ENCODE peak calls at places on chromosome 3, in four cellular contexts. K is IMR-90, L is uterus, Q is left lung. T is an unnamed sample. For H3K4me1, the result is how much of the 10 kb centered on the place peaks cover.

GRCh38 chr3:53680026-53680425 is 166.2 kb downstream of the CHDH start:
- DNase-seq in K (peak), L (peak), Q (no peak), T (no peak)

GRCh38 chr3:52253314-52254260 is 8.0 kb downstream of the PPM1M start:
- DNase-seq in Q (no peak), K (no peak), L (no peak), T (peak)

GRCh38 chr3:105656607-105657504 is 212.0 kb downstream of the CBLB start:
- DNase-seq in L (no peak), K (no peak), Q (no peak), T (no peak)

GRCh38 chr3:188712257-188712924 is 459.4 kb upstream of the TPRG1 start:
- DNase-seq in L (no peak), K (peak), Q (no peak), T (no peak)

GRCh38 chr3:65039754-65040210 is 352.0 kb upstream of the ADAMTS9 start:
- DNase-seq in K (no peak), L (peak), Q (no peak), T (no peak)

GRCh38 chr3:143120716-143121239 is 1.2 kb downstream of the CHST2 start:
- DNase-seq in L (no peak), Q (peak), K (peak), T (peak)

GRCh38 chr3:149575213-149575961 is 82.4 kb downstream of the WWTR1 start:
- DNase-seq in Q (no peak), L (peak), K (peak), T (no peak)

GRCh38 chr3:143064777-143065176 is 54.8 kb upstream of the CHST2 start:
- DNase-seq in K (no peak), Q (no peak), L (no peak), T (no peak)

GRCh38 chr3:7204848-7205156 is 343.9 kb downstream of the GRM7 start:
- DNase-seq in L (no peak), K (no peak), Q (no peak), T (no peak)

GRCh38 chr3:69011331-69011730 is 2.2 kb downstream of the EOGT start:
- DNase-seq in K (peak), Q (no peak), L (no peak), T (no peak)

GRCh38 chr3:48118322-48118721 is 69.9 kb downstream of the CDC25A start:
- DNase-seq in K (no peak), Q (no peak), L (no peak), T (no peak)

GRCh38 chr3:37993811-37994638 is 3.4 kb downstream of the VILL start:
- DNase-seq in L (peak), Q (peak), K (peak), T (peak)

GRCh38 chr3:54965746-54966145 is 37.9 kb upstream of the LRTM1 start:
- DNase-seq in L (no peak), Q (no peak), K (peak), T (no peak)

GRCh38 chr3:54307616-54308180 is 185.3 kb downstream of the CACNA2D3 start:
- DNase-seq in Q (no peak), L (no peak), K (no peak), T (no peak)

GRCh38 chr3:138950006-138950644 is 3.1 kb downstream of the FOXL2NB start:
- DNase-seq in Q (no peak), K (peak), L (no peak), T (no peak)

GRCh38 chr3:71389911-71390573 is 193.5 kb downstream of the FOXP1 start:
- DNase-seq in Q (no peak), L (no peak), K (peak), T (peak)

GRCh38 chr3:19702416-19703078 is 231.5 kb downstream of the EFHB start:
- DNase-seq in K (no peak), Q (peak), L (no peak), T (no peak)

GRCh38 chr3:81864273-81864672 is 102.8 kb upstream of the GBE1 start:
- DNase-seq in K (no peak), L (no peak), Q (no peak), T (no peak)

GRCh38 chr3:186821429-186822367 is 15.4 kb upstream of the RFC4 start:
- DNase-seq in Q (no peak), L (no peak), K (peak), T (no peak)

GRCh38 chr3:39869890-39870289 is 60.5 kb downstream of the MYRIP start:
- DNase-seq in K (no peak), L (no peak), Q (no peak), T (no peak)

GRCh38 chr3:26613999-26614398 is 8.6 kb upstream of the LRRC3B start:
- DNase-seq in Q (no peak), K (no peak), L (no peak), T (no peak)

GRCh38 chr3:23553353-23553752 is 252.4 kb upstream of the UBE2E1 start:
- DNase-seq in L (no peak), K (no peak), Q (no peak), T (no peak)

GRCh38 chr3:13008114-13008995 is 64.9 kb downstream of the IQSEC1 start:
- DNase-seq in L (no peak), K (no peak), Q (no peak), T (no peak)

GRCh38 chr3:108090066-108090700 is 648 bp downstream of the CD47 start:
- DNase-seq in K (peak), Q (no peak), L (peak), T (peak)

GRCh38 chr3:195803309-195803908 is 8.3 kb downstream of the MUC4 start:
- DNase-seq in Q (no peak), K (no peak), L (peak), T (no peak)

GRCh38 chr3:44862221-44862637 is 517 bp downstream of the TMEM42 start:
- DNase-seq in K (peak), L (no peak), Q (no peak), T (no peak)

GRCh38 chr3:172341482-172342059 is 106.7 kb downstream of the GHSR start:
- DNase-seq in Q (no peak), L (no peak), K (peak), T (no peak)

GRCh38 chr3:143098032-143098764 is 21.4 kb upstream of the CHST2 start:
- DNase-seq in Q (no peak), K (no peak), L (no peak), T (no peak)

GRCh38 chr3:5140230-5140621 is 18.1 kb downstream of the ARL8B start:
- DNase-seq in Q (no peak), K (no peak), L (no peak), T (no peak)

GRCh38 chr3:159766563-159767185 is 222.0 kb upstream of the IL12A start:
- DNase-seq in L (no peak), K (peak), Q (no peak), T (no peak)

GRCh38 chr3:128942161-128942952 is 51.5 kb downstream of the CFAP92 start:
- DNase-seq in K (no peak), Q (no peak), L (no peak), T (no peak)

GRCh38 chr3:123202451-123202850 is 708 bp downstream of the SEC22A start:
- DNase-seq in K (peak), L (no peak), Q (no peak), T (no peak)

GRCh38 chr3:123201557-123202427 is at the start of gene SEC22A:
- DNase-seq in Q (peak), K (peak), L (peak), T (peak)

GRCh38 chr3:123198352-123198751 is 3.4 kb upstream of the SEC22A start:
- DNase-seq in Q (no peak), K (no peak), L (no peak), T (no peak)

GRCh38 chr3:123201223-123201556 is 553 bp upstream of the SEC22A start:
- DNase-seq in Q (no peak), K (no peak), L (no peak), T (no peak)
- TF ChIP-seq CTCF in Q (no peak), K (no peak), L (no peak), T (no peak)

GRCh38 chr3:72405943-72406585 is 442.2 kb downstream of the SHQ1 start:
- DNase-seq in Q (no peak), L (no peak), K (no peak), T (no peak)
- H3K4me1 ChIP-seq in Q (half or more), L (under half), K (under half), T (under half)

GRCh38 chr3:58474348-58474911 is 17.5 kb upstream of the KCTD6 start:
- DNase-seq in K (no peak), Q (no peak), L (no peak), T (no peak)
- H3K4me3 ChIP-seq in K (no peak), Q (no peak), L (no peak), T (no peak)

DNA sequence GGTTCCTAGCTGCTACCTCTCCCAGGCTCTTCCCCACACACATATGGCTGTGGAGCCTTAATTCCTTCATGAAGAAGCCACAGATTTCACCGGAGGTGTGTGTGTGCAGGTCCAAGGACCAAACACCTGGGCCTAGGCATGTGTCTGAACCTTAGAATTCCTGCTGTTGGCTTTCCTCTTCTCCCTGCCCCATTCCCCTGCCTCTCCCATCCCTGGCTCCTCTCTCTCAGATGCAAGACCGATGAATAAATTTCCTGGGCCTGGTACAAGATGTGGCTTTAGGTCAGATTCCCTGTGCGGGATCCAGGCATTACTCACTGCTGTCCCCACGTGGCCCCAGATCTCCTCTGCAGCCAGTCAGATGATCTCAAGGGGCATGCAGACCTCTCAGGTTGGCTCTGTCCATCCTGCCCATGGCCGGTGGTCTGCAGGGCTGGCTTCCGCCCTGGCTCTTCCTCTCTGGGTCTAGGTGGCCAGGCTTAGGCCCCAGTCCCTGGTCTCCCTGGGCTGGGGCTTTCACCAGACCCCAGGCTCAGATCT is 20.4 kb downstream of the CCR9 start:
- DNase-seq in K (peak), L (no peak), Q (no peak), T (no peak)
- TF ChIP-seq CTCF in K (peak), L (peak), Q (no peak), T (no peak)

GRCh38 chr3:15300318-15301078 is 31.9 kb downstream of the SH3BP5 start:
- DNase-seq in K (peak), Q (no peak), L (no peak), T (no peak)

GRCh38 chr3:15301761-15302160 is 30.6 kb downstream of the SH3BP5 start:
- DNase-seq in L (no peak), K (no peak), Q (no peak), T (no peak)

GRCh38 chr3:15303216-15303615 is 29.2 kb downstream of the SH3BP5 start:
- DNase-seq in L (no peak), K (no peak), Q (no peak), T (no peak)

GRCh38 chr3:15305366-15305844 is 27.0 kb downstream of the SH3BP5 start:
- DNase-seq in Q (no peak), K (peak), L (no peak), T (no peak)

DNA sequence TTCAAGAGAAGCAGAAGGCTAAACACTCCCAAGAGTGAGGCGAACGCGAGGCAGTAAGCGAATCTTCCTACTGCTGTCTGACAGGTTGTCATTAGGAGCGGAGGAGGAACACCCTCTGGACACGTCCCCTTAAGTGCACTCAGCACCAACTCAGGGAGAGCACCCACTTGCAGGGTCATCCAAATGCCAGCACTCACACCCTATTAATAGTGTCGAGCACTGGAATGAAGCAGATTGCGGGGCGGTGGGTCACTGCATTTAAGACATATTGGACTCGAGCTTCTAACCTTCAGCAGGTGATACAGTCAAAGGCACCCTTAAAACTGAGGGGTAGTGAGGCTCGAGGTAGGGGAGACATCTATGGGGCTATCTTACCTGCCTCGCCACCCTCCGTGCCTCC is 28.7 kb downstream of the SH3BP5 start:
- DNase-seq in K (no peak), Q (no peak), L (no peak), T (no peak)
- H3K4me1 ChIP-seq in K (under half), Q (half or more), L (under half), T (under half)

DNA sequence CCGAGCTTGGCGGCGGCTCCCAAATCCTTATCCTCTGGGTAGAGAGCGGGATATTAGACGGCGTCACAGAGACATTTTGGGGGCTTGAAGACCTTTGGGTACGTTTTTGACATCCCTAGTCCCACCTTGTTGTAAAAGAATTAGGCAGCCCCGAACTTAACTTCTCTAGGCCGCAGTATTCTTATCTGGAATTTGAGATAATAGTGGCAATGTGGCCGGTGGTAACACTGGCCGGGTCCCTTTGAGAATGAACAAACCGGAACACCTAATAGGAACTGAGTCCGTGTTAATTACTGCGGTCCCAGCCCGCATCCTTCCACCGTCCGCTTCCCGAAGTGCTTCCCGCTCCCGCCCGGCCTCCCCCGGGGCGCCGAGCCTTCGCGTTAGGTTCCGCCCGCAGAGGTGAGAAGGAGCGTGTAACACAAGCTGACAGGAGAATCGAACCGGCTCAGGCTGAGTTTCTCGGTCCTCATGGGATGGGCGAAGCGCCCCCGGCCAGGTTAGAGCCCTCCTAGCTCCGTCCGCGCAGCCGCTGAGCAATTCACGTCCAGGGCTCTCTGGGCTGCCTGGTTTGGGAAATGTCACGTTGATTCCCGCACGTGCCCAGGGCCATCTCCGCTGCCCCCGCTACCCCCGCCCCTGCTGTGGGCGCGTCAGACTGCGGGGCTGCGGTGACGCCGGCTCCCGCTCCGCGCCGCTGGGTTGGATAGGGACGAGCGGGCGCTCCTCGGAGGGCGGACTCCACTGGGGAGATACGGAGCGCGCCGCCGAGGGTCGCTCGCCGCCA is 826 bp downstream of the CLDN11 start:
- DNase-seq in Q (peak), L (peak), K (peak), T (no peak)
- H3K4me3 ChIP-seq in Q (peak), L (peak), K (peak), T (peak)

GRCh38 chr3:127822836-127823589 is 698 bp upstream of the MGLL start:
- DNase-seq in L (peak), K (peak), Q (peak), T (no peak)

GRCh38 chr3:127823590-127823857 is 1.2 kb upstream of the MGLL start:
- DNase-seq in K (no peak), Q (no peak), L (no peak), T (no peak)

GRCh38 chr3:127827808-127828207 is 5.5 kb upstream of the MGLL start:
- DNase-seq in L (no peak), Q (no peak), K (no peak), T (no peak)

GRCh38 chr3:127824151-127824825 is 2.0 kb upstream of the MGLL start:
- DNase-seq in L (no peak), K (no peak), Q (no peak), T (no peak)

DNA sequence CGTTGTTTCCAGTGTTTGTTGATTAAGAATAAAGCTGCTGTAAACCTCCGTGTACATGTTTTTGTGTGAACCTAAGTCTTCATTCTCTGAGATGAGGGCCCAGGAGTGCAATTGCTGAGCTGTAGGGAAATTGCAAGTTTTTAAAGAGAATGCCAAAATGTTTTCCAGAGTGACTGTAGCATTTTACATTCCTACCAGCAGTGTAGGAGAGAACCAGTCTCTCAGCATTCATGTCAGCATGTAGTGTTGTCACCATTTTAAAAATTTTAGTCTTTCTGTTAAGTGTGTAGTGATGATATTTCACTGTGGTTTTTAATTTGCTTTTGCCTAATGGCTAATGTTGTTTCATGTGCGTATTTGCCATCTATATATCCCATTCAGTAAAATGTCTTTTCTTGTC is 3.4 kb upstream of the MGLL start:
- DNase-seq in L (no peak), Q (no peak), K (no peak), T (no peak)
- TF ChIP-seq CTCF in L (no peak), Q (no peak), K (peak), T (no peak)

GRCh38 chr3:194100856-194101390 is 35.0 kb upstream of the HES1 start:
- DNase-seq in L (no peak), Q (no peak), K (no peak), T (no peak)
- H3K4me1 ChIP-seq in L (under half), Q (under half), K (under half), T (under half)

GRCh38 chr3:157488144-157488543 is 15.1 kb downstream of the VEPH1 start:
- DNase-seq in L (no peak), Q (no peak), K (no peak), T (no peak)

GRCh38 chr3:157491136-157491535 is 12.1 kb downstream of the VEPH1 start:
- DNase-seq in Q (no peak), K (no peak), L (no peak), T (no peak)

GRCh38 chr3:157487339-157487738 is 15.9 kb downstream of the VEPH1 start:
- DNase-seq in Q (no peak), K (peak), L (no peak), T (no peak)
- H3K4me3 ChIP-seq in Q (no peak), K (no peak), L (no peak), T (no peak)